ENCODE peak calls at places on chromosome 6, in nine cellular contexts. G is NAMALWA; F is germinal center; M is Caki2; Z is NCI-H460; K is stimulated activated naive B cell treated with anti-CD40 and anti-IgM and Interleukin-4, amounts not matched to agents 10 μg/mL and 1 μg/mL and 100 μg/mL, for 72 hours; L is cardiac fibroblast; Y is coronary artery; R is IMR-90. P is an unnamed sample.

GRCh38 chr6:75808507-75808906 is 59.5 kb downstream of the MYO6 start:
- DNase-seq in L (no peak), K (no peak), G (no peak), Y (no peak), R (no peak), F (no peak), M (no peak), Z (no peak), P (no peak)

GRCh38 chr6:162699961-162700360 is 27.6 kb downstream of the PRKN start:
- DNase-seq in Y (no peak), Z (no peak), R (no peak), M (no peak), G (no peak), K (no peak), F (no peak), L (no peak), P (no peak)

GRCh38 chr6:13992417-13993055 is 67.8 kb downstream of the RNF182 start:
- DNase-seq in Z (no peak), M (peak), L (peak), F (no peak), R (peak), K (no peak), Y (no peak), G (no peak), P (peak)

GRCh38 chr6:47832386-47833080 is 50.7 kb downstream of the OPN5 start:
- DNase-seq in L (no peak), Z (no peak), M (no peak), K (no peak), Y (no peak), R (no peak), G (no peak), F (no peak), P (peak)

GRCh38 chr6:159615923-159616322 is 77.1 kb downstream of the SOD2 start:
- DNase-seq in Y (no peak), Z (no peak), R (no peak), F (no peak), L (no peak), M (no peak), K (no peak), G (no peak), P (no peak)

GRCh38 chr6:43992783-43993505 is 134.3 kb downstream of the MRPL14 start:
- DNase-seq in M (peak), Z (no peak), R (no peak), F (no peak), K (no peak), G (no peak), Y (no peak), L (no peak), P (no peak)

GRCh38 chr6:132671295-132671694 is 12.3 kb upstream of the TAAR1 start:
- DNase-seq in K (no peak), L (no peak), M (no peak), Z (no peak), R (no peak), Y (no peak), G (no peak), F (no peak), P (no peak)

GRCh38 chr6:28585335-28585734 is 59.7 kb downstream of the GPX5 start:
- DNase-seq in Y (no peak), F (no peak), L (peak), Z (no peak), M (peak), G (no peak), K (no peak), R (peak), P (peak)

P was measured in mesenchymal stem cell.